ENCODE peak calls at places on chromosomes 6 and 20, in six cellular contexts. K is small intestine; V is CD4-positive, CD25-positive, alpha-beta regulatory T cell; C is uterus; B is HepG2; U is GM12878. P is an unnamed sample. For H3K4me1, the result is how much of the 10 kb centered on the place peaks cover.

GRCh38 chr6:134035823-134036296 is 16.6 kb downstream of the SLC2A12 start:
- DNase-seq in K (peak), V (no peak), C (no peak), B (peak), U (peak), P (no peak)

GRCh38 chr20:25296094-25297093 is 48.5 kb downstream of the PYGB start:
- DNase-seq in K (peak), V (peak), C (no peak), B (peak), U (no peak), P (peak)

GRCh38 chr20:41746635-41747034 is 128.5 kb upstream of the CHD6 start:
- DNase-seq in K (no peak), V (no peak), C (no peak), B (no peak), U (no peak), P (no peak)

GRCh38 chr20:7180261-7181045 is 413.0 kb downstream of the BMP2 start:
- DNase-seq in K (no peak), V (no peak), C (no peak), B (no peak), U (no peak), P (no peak)

GRCh38 chr6:37209461-37210205 is 39.7 kb downstream of the PIM1 start:
- DNase-seq in K (no peak), V (peak), C (no peak), B (no peak), U (no peak), P (peak)

GRCh38 chr20:23152308-23152892 is 66.3 kb upstream of the CD93 start:
- DNase-seq in K (peak), V (no peak), C (peak), B (peak), U (no peak), P (no peak)

GRCh38 chr6:155274533-155274932 is 10.7 kb downstream of the CLDN20 start:
- DNase-seq in K (no peak), V (no peak), C (no peak), B (no peak), U (no peak), P (no peak)

GRCh38 chr6:151317995-151318365 is 73.4 kb downstream of the ZBTB2 start:
- DNase-seq in K (no peak), V (no peak), C (no peak), B (peak), U (no peak), P (no peak)

GRCh38 chr6:44332585-44332984 is 9.9 kb upstream of the SPATS1 start:
- DNase-seq in K (no peak), V (no peak), C (no peak), B (no peak), U (no peak), P (no peak)

DNA sequence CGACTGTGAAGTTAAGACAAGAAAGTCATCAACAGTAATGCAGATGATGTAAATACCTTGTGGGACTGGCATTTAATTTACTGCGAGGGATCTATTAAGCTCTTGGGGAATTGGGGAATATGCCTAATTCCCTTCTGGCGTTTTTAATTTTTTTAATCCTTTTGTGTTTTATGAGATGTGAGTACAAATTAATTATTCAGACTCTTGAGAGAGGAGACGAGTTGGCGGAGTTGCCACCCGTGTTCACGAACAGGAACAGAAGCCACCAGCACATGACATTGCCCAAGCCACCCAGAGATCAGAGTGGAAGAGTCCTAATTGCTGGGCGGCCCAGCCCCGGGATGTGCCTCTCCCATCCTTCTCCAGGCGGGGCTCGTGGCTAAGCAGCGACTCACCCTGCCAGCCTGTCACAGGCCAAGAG is 518 bp upstream of the CRYBG1 start:
- DNase-seq in K (no peak), V (no peak), C (no peak), B (no peak), U (no peak), P (no peak)
- H3K4me3 ChIP-seq in K (no peak), V (no peak), C (peak), B (peak), U (no peak), P (peak)

GRCh38 chr20:5749512-5750490 is at the start of gene SHLD1:
- DNase-seq in K (peak), V (peak), C (peak), B (peak), U (peak), P (peak)

GRCh38 chr20:5746064-5746463 is 4.1 kb upstream of the SHLD1 start:
- DNase-seq in K (no peak), V (no peak), C (no peak), B (no peak), U (no peak), P (no peak)

GRCh38 chr20:5748246-5748645 is 2.0 kb upstream of the SHLD1 start:
- DNase-seq in K (peak), V (no peak), C (no peak), B (no peak), U (no peak), P (no peak)

DNA sequence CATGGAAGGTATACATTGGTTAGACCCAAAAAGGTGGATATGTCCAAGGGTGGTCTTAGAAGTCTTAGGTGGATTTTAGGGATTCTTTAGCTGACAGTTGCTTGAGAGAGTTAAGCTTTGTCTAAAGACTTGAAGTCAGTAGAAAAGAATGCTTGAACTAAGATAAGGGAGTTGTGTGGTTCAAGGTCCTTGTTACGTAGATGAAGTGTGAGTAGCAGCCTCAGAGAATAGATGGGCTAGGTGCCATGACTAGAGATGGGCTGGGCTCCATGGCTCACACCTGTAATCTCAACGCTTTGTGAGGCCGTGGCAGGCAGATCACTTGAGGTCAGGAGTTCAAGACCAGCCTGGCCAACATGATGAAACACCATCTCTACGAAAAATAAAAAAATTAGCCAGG is 1.7 kb downstream of the SHLD1 start:
- DNase-seq in K (peak), V (no peak), C (no peak), B (no peak), U (no peak), P (no peak)
- H3K4me1 ChIP-seq in K (under half), V (under half), C (under half), B (under half), U (under half), P (under half)

DNA sequence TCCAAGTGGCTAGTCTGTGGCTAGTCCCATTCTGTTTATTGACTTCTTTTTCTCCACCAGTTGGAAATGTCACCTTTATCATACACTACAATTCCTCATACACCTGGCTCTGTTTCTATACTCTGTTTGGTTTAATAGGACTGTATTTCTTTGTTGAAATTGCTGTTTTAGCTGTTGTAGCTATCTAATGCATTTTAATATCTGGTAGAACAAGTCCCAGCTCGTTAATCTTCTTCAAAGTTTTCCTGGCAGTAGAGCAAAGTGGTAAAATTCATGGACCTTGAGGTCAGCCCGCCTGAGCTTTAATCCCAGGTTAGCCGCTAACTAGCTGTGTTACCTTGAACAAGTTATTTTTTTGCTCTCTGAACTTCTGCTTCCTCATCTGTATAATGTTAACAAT is 9.9 kb upstream of the ASXL1 start:
- DNase-seq in K (no peak), V (no peak), C (no peak), B (no peak), U (no peak), P (no peak)
- H3K27ac ChIP-seq in K (no peak), V (no peak), C (no peak), B (no peak), U (no peak), P (no peak)

GRCh38 chr20:4972506-4973251 is 28.6 kb downstream of the SLC23A2 start:
- DNase-seq in K (no peak), V (no peak), C (no peak), B (no peak), U (no peak), P (no peak)
- H3K4me3 ChIP-seq in K (no peak), V (peak), C (peak), B (peak), U (peak), P (no peak)

DNA sequence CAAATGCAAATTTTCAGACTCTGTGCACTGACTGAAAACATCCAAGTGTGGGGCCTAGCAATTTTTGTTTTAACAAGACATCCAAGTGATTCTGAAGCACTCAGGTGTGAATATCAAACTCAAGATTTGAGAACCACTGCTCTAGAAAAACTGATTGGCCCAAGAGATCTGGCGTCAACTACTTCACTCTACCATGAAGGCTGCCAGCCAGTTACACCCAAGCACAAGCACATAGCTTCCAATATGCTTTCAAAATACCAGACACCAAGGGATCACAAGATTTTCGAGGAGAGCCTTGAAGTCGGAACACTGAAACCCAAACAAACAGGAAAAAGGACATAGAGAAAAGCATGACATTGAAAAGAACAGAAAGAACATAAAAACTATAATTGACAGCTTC is 140.2 kb downstream of the PTCHD4 start:
- DNase-seq in K (no peak), V (no peak), C (no peak), B (no peak), U (no peak), P (no peak)
- H3K4me1 ChIP-seq in K (under half), V (under half), C (under half), B (under half), U (under half), P (under half)

GRCh38 chr6:138468320-138469015 is 30.8 kb downstream of the NHSL1 start:
- DNase-seq in K (no peak), V (no peak), C (no peak), B (peak), U (no peak), P (no peak)
- H3K27ac ChIP-seq in K (no peak), V (no peak), C (no peak), B (no peak), U (no peak), P (no peak)

GRCh38 chr6:30914076-30914853 is at the start of gene VARS2:
- DNase-seq in K (peak), V (peak), C (peak), B (peak), U (peak), P (peak)

GRCh38 chr6:30915591-30915946 is 1.5 kb downstream of the VARS2 start:
- DNase-seq in K (peak), V (peak), C (peak), B (peak), U (no peak), P (peak)

GRCh38 chr6:30912746-30913520 is 1.1 kb upstream of the VARS2 start:
- DNase-seq in K (no peak), V (no peak), C (no peak), B (no peak), U (no peak), P (no peak)

GRCh38 chr6:30914854-30915590 is 984 bp downstream of the VARS2 start:
- DNase-seq in K (peak), V (no peak), C (peak), B (no peak), U (no peak), P (no peak)

DNA sequence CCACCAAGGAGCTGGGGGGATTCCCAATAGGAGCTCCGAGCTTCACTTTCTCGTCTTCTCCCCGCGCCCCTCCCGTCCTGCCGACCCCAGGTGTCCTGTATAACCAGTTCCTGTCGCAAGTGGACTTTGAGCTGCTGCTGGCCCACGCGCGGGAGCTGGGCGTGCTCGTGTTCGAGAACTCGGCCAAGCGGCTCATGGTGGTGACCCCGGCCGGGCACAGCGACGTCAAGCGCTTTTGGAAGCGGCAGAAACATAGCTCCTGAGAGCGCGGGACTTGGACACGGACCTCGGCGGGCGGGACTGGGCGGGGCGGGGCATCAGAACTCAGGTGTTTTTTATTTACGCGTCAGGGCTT is 340 bp upstream of the VARS2 start:
- DNase-seq in K (no peak), V (no peak), C (no peak), B (no peak), U (no peak), P (no peak)
- H3K4me3 ChIP-seq in K (peak), V (no peak), C (peak), B (peak), U (peak), P (peak)

P was measured in CD4-positive, alpha-beta memory T cell.